ENCODE peak calls at places on chromosomes 4 and X, in four cellular contexts. Q is GM12865, R is breast epithelium, M is AG09319. L is an unnamed sample.

GRCh38 chr4:190020790-190021717 is 6.0 kb downstream of the FRG2 start:
- DNase-seq in R (no peak), M (no peak), Q (no peak), L (peak)

GRCh38 chrX:130264573-130264972 is 4.1 kb downstream of the ZNF280C start:
- DNase-seq in R (no peak), M (no peak), Q (peak), L (no peak)

GRCh38 chr4:100489316-100489715 is 28.5 kb downstream of the EMCN start:
- DNase-seq in R (no peak), M (no peak), Q (no peak), L (no peak)

GRCh38 chr4:1366371-1367229 is 19.6 kb downstream of the UVSSA start:
- DNase-seq in R (no peak), M (no peak), Q (no peak), L (no peak)

GRCh38 chrX:150363561-150364346 is 637 bp downstream of the MAMLD1 start:
- DNase-seq in M (no peak), R (no peak), Q (no peak), L (no peak)

GRCh38 chr4:174156239-174156826 is 127.1 kb downstream of the FBXO8 start:
- DNase-seq in M (peak), Q (peak), R (no peak), L (peak)

GRCh38 chrX:149274516-149275105 is 230.5 kb downstream of the IDS start:
- DNase-seq in R (no peak), Q (no peak), M (no peak), L (no peak)

GRCh38 chr4:139458999-139459398 is 5.1 kb downstream of the RAB33B start:
- DNase-seq in M (no peak), Q (no peak), R (no peak), L (no peak)

GRCh38 chr4:61619528-61619927 is 419.4 kb downstream of the ADGRL3 start:
- DNase-seq in M (no peak), R (no peak), Q (no peak), L (no peak)

GRCh38 chrX:152915541-152916241 is 17.8 kb downstream of the ZNF185 start:
- DNase-seq in M (no peak), R (no peak), Q (peak), L (peak)

GRCh38 chr4:175443547-175443946 is 368.5 kb downstream of the GPM6A start:
- DNase-seq in Q (no peak), M (no peak), R (no peak), L (no peak)

GRCh38 chr4:169791064-169791463 is 33.3 kb upstream of the HPF1 start:
- DNase-seq in R (no peak), M (no peak), Q (no peak), L (no peak)

GRCh38 chr4:183416878-183417277 is 27.6 kb upstream of the CDKN2AIP start:
- DNase-seq in Q (no peak), R (no peak), M (no peak), L (no peak)

GRCh38 chr4:180101348-180102083 is 2141.7 kb upstream of the TENM3 start:
- DNase-seq in M (no peak), R (no peak), Q (no peak), L (peak)

GRCh38 chrX:10130354-10130753 is 26.4 kb upstream of the CLCN4 start:
- DNase-seq in R (no peak), M (no peak), Q (no peak), L (no peak)

GRCh38 chr4:78704981-78705757 is 71.0 kb upstream of the BMP2K start:
- DNase-seq in Q (no peak), M (peak), R (no peak), L (no peak)

GRCh38 chr4:186554890-186555827 is at the start of gene MTNR1A:
- DNase-seq in R (no peak), Q (no peak), M (no peak), L (no peak)

GRCh38 chr4:5882947-5883346 is 9.9 kb downstream of the CRMP1 start:
- DNase-seq in R (no peak), Q (no peak), M (no peak), L (no peak)

GRCh38 chr4:140085924-140086323 is 68.1 kb downstream of the MAML3 start:
- DNase-seq in Q (no peak), R (no peak), M (no peak), L (no peak)

GRCh38 chr4:178966644-178967043 is 1524.4 kb upstream of the AGA start:
- DNase-seq in M (no peak), Q (no peak), R (no peak), L (no peak)

GRCh38 chr4:83389037-83389755 is 54.5 kb upstream of the HPSE start:
- DNase-seq in Q (peak), M (no peak), R (no peak), L (no peak)

GRCh38 chr4:168630445-168631187 is 133.8 kb downstream of the PALLD start:
- DNase-seq in R (no peak), Q (no peak), M (no peak), L (no peak)

GRCh38 chr4:81405900-81406401 is 65.8 kb downstream of the RASGEF1B start:
- DNase-seq in M (peak), Q (peak), R (no peak), L (peak)

GRCh38 chrX:47513697-47514085 is 30.7 kb upstream of the ZNF41 start:
- DNase-seq in Q (no peak), M (no peak), R (no peak), L (no peak)

GRCh38 chrX:20454117-20454516 is 187.4 kb upstream of the RPS6KA3 start:
- DNase-seq in R (no peak), Q (no peak), M (no peak), L (no peak)

GRCh38 chrX:19677121-19677520 is 161.8 kb upstream of the MAP3K15 start:
- DNase-seq in R (no peak), M (no peak), Q (no peak), L (no peak)

GRCh38 chrX:80749404-80749803 is 60.3 kb downstream of the BRWD3 start:
- DNase-seq in M (no peak), Q (no peak), R (no peak), L (no peak)

GRCh38 chrX:1385251-1385794 is 6.6 kb downstream of the SLC25A6 start:
- DNase-seq in R (no peak), Q (no peak), M (no peak), L (peak)

GRCh38 chr4:8540072-8540471 is 40.1 kb upstream of the GPR78 start:
- DNase-seq in M (no peak), Q (peak), R (no peak), L (no peak)

GRCh38 chr4:151468715-151469696 is 60.0 kb downstream of the FHIP1A start:
- DNase-seq in R (no peak), Q (no peak), M (no peak), L (no peak)

GRCh38 chr4:136922066-136922465 is 610.2 kb downstream of the PCDH18 start:
- DNase-seq in Q (no peak), R (no peak), M (no peak), L (no peak)

GRCh38 chrX:154458116-154458953 is at the start of gene PLXNA3:
- DNase-seq in M (no peak), Q (peak), R (no peak), L (peak)

GRCh38 chr4:67983333-67983732 is 20.0 kb upstream of the TMPRSS11A start:
- DNase-seq in M (no peak), R (no peak), Q (no peak), L (no peak)

GRCh38 chrX:47311857-47312774 is 58.3 kb upstream of the ZNF157 start:
- DNase-seq in M (peak), Q (peak), R (no peak), L (peak)

GRCh38 chr4:98150092-98150761 is 7.0 kb upstream of the STPG2 start:
- DNase-seq in R (no peak), Q (no peak), M (no peak), L (no peak)
- TF ChIP-seq CTCF in R (no peak), Q (no peak), M (peak), L (no peak)

GRCh38 chr4:69617083-69617694 is 22.3 kb downstream of the UGT2A2 start:
- DNase-seq in R (no peak), M (no peak), Q (peak), L (no peak)
- TF ChIP-seq CTCF in R (peak), M (no peak), Q (peak), L (peak)

DNA sequence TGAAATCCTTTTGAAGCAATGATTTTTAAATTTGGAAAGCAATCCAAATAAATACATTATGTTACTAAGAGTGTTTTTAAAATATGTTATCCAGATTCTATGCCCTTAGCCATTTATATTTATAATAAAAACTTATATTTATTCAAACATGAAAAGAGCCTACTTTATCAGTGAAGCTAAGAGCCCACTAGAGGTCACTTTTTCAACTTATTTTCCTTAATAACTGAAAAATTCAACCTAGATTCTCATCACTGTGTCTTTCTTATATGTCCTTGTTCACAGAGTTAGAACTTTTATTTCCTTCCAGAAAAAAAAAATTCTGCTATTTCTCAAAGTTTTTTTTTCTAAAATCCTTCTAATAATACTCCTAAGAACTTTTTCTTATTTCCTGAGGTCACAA is 23.9 kb downstream of the PRDM8 start:
- DNase-seq in R (no peak), Q (no peak), M (no peak), L (no peak)
- TF ChIP-seq CTCF in R (no peak), Q (no peak), M (peak), L (no peak)

GRCh38 chr4:38757945-38758344 is 24.8 kb downstream of the TLR10 start:
- DNase-seq in Q (peak), R (no peak), M (no peak), L (no peak)
- TF ChIP-seq CTCF in Q (peak), R (no peak), M (no peak), L (peak)

DNA sequence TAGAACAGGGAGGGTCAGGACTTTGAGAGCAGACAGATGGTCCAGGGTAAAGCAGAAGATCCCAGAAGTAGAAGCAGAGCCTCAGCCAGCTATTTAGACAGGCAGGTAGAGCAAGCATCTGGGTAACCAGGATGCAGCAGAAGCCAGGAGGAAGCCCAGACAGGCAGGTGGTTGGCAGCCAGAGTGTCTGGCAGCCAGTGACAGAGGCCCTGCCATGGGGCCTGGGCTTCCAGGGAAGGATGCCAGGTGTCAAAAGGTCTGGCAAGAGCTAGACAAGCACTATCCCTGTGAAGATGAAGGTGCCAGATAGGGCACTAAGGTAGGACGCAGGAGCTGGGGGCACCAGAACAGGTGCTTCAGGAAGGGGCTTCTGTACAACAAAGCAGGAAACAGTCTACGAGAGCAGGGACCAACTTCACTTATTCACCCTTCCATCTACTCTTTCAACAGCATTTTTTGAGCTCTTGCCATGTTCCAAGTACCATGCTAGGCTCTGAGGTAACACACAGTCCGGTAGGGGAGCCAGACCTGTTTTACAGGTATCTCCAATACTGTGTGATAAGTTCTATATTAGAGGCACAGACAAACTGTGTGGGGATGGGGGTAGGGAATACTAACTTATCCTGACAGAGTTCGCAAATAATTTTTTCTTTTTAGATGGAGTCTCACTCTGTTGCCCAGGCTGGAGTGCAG is 38.1 kb upstream of the GJB1 start:
- DNase-seq in M (no peak), Q (no peak), R (no peak), L (no peak)
- TF ChIP-seq CTCF in M (no peak), Q (no peak), R (no peak), L (no peak)

GRCh38 chr4:117700111-117700892 is 334.0 kb upstream of the NDST3 start:
- DNase-seq in M (no peak), Q (peak), R (no peak), L (peak)
- TF ChIP-seq CTCF in M (no peak), Q (peak), R (no peak), L (peak)